ENCODE peak calls at places on chromosomes 2 and 18, in five cellular contexts. One of them, this sample, is unnamed. For H3K79me2, the result is how much of the 10 kb centered on the place peaks cover.

GRCh38 chr18:35935805-35936204 is 36.7 kb upstream of the RMP24 start:
- DNase-seq in PC-3: no peak
- DNase-seq in HCT116: no peak
- DNase-seq in MM.1S: no peak
- DNase-seq in GM23248: no peak
- DNase-seq in this sample: no peak

GRCh38 chr2:23400703-23401102 is 15.7 kb downstream of the KLHL29 start:
- DNase-seq in PC-3: no peak
- DNase-seq in GM23248: no peak
- DNase-seq in MM.1S: no peak
- DNase-seq in HCT116: no peak
- DNase-seq in this sample: no peak

GRCh38 chr2:19873014-19873413 is 28.8 kb downstream of the TTC32 start:
- DNase-seq in HCT116: no peak
- DNase-seq in GM23248: no peak
- DNase-seq in MM.1S: no peak
- DNase-seq in PC-3: no peak
- DNase-seq in this sample: no peak

GRCh38 chr2:102669401-102669800 is 50.0 kb downstream of the SLC9A2 start:
- DNase-seq in GM23248: no peak
- DNase-seq in HCT116: no peak
- DNase-seq in PC-3: peak
- DNase-seq in MM.1S: no peak
- DNase-seq in this sample: no peak

GRCh38 chr2:209600257-209601180 is 171.1 kb upstream of the UNC80 start:
- DNase-seq in HCT116: no peak
- DNase-seq in MM.1S: no peak
- DNase-seq in GM23248: no peak
- DNase-seq in PC-3: no peak
- DNase-seq in this sample: peak

GRCh38 chr2:215272918-215273317 is 38.9 kb upstream of the ATIC start:
- DNase-seq in MM.1S: no peak
- DNase-seq in GM23248: no peak
- DNase-seq in HCT116: no peak
- DNase-seq in PC-3: no peak
- DNase-seq in this sample: no peak

GRCh38 chr2:96264086-96264485 is 1.7 kb downstream of the TMEM127 start:
- DNase-seq in GM23248: no peak
- DNase-seq in MM.1S: no peak
- DNase-seq in HCT116: no peak
- DNase-seq in PC-3: no peak
- DNase-seq in this sample: no peak

GRCh38 chr2:158006961-158007664 is 94.6 kb upstream of the UPP2 start:
- DNase-seq in GM23248: no peak
- DNase-seq in MM.1S: no peak
- DNase-seq in PC-3: no peak
- DNase-seq in HCT116: no peak
- DNase-seq in this sample: peak

GRCh38 chr2:241051578-241052487 is 50.3 kb downstream of the MTERF4 start:
- DNase-seq in PC-3: no peak
- DNase-seq in GM23248: no peak
- DNase-seq in HCT116: no peak
- DNase-seq in MM.1S: no peak
- DNase-seq in this sample: no peak

GRCh38 chr2:215530191-215530968 is 94.5 kb upstream of the FN1 start:
- DNase-seq in HCT116: no peak
- DNase-seq in PC-3: peak
- DNase-seq in GM23248: peak
- DNase-seq in MM.1S: no peak
- DNase-seq in this sample: no peak

GRCh38 chr18:35311506-35311905 is 21.5 kb upstream of the ZSCAN30 start:
- DNase-seq in GM23248: peak
- DNase-seq in HCT116: no peak
- DNase-seq in PC-3: no peak
- DNase-seq in MM.1S: no peak
- DNase-seq in this sample: no peak

GRCh38 chr2:120773186-120773800 is 37.6 kb downstream of the GLI2 start:
- DNase-seq in PC-3: no peak
- DNase-seq in GM23248: no peak
- DNase-seq in MM.1S: no peak
- DNase-seq in HCT116: no peak
- DNase-seq in this sample: no peak

GRCh38 chr18:24414349-24415003 is 12.0 kb upstream of the IMPACT start:
- DNase-seq in HCT116: no peak
- DNase-seq in GM23248: no peak
- DNase-seq in PC-3: no peak
- DNase-seq in MM.1S: peak
- DNase-seq in this sample: no peak

GRCh38 chr2:199590323-199590915 is 132.7 kb upstream of the SATB2 start:
- DNase-seq in GM23248: no peak
- DNase-seq in MM.1S: no peak
- DNase-seq in HCT116: no peak
- DNase-seq in PC-3: no peak
- DNase-seq in this sample: no peak

GRCh38 chr18:75408554-75409506 is 18.7 kb downstream of the SMIM21 start:
- DNase-seq in MM.1S: no peak
- DNase-seq in HCT116: peak
- DNase-seq in PC-3: peak
- DNase-seq in GM23248: peak
- DNase-seq in this sample: no peak

GRCh38 chr2:44195714-44196113 is 27.0 kb downstream of the PPM1B start:
- DNase-seq in GM23248: no peak
- DNase-seq in HCT116: no peak
- DNase-seq in PC-3: no peak
- DNase-seq in MM.1S: no peak
- DNase-seq in this sample: no peak

GRCh38 chr2:8551622-8552074 is 130.2 kb upstream of the ID2 start:
- DNase-seq in HCT116: no peak
- DNase-seq in PC-3: no peak
- DNase-seq in MM.1S: no peak
- DNase-seq in GM23248: no peak
- DNase-seq in this sample: no peak

GRCh38 chr2:188495990-188496431 is 204.3 kb downstream of the GULP1 start:
- DNase-seq in GM23248: peak
- DNase-seq in MM.1S: no peak
- DNase-seq in HCT116: peak
- DNase-seq in PC-3: no peak
- DNase-seq in this sample: no peak

GRCh38 chr2:147424766-147425165 is 420.1 kb upstream of the ACVR2A start:
- DNase-seq in HCT116: no peak
- DNase-seq in PC-3: peak
- DNase-seq in MM.1S: no peak
- DNase-seq in GM23248: peak
- DNase-seq in this sample: no peak

GRCh38 chr2:41934323-41935003 is 113.4 kb upstream of the PKDCC start:
- DNase-seq in PC-3: no peak
- DNase-seq in MM.1S: no peak
- DNase-seq in GM23248: peak
- DNase-seq in HCT116: no peak
- DNase-seq in this sample: no peak

GRCh38 chr18:3119401-3120323 is 100.1 kb downstream of the MYOM1 start:
- DNase-seq in MM.1S: no peak
- DNase-seq in HCT116: no peak
- DNase-seq in GM23248: no peak
- DNase-seq in PC-3: peak
- DNase-seq in this sample: peak

GRCh38 chr2:9178110-9178904 is 28.3 kb upstream of the ASAP2 start:
- DNase-seq in HCT116: no peak
- DNase-seq in PC-3: peak
- DNase-seq in GM23248: peak
- DNase-seq in MM.1S: peak
- DNase-seq in this sample: no peak

GRCh38 chr2:150371066-150371812 is 116.2 kb downstream of the RND3 start:
- DNase-seq in PC-3: no peak
- DNase-seq in HCT116: no peak
- DNase-seq in MM.1S: no peak
- DNase-seq in GM23248: no peak
- DNase-seq in this sample: no peak

GRCh38 chr2:162839419-162839818 is 852 bp upstream of the KCNH7 start:
- DNase-seq in PC-3: no peak
- DNase-seq in MM.1S: no peak
- DNase-seq in GM23248: no peak
- DNase-seq in HCT116: no peak
- DNase-seq in this sample: peak
- TF ChIP-seq EZH2 in PC-3: no peak
- TF ChIP-seq EZH2 in MM.1S: no peak
- TF ChIP-seq EZH2 in GM23248: no peak
- TF ChIP-seq EZH2 in HCT116: no peak
- TF ChIP-seq EZH2 in this sample: no peak

GRCh38 chr2:202038471-202039277 is 5.0 kb downstream of the FZD7 start:
- DNase-seq in GM23248: peak
- DNase-seq in PC-3: peak
- DNase-seq in MM.1S: no peak
- DNase-seq in HCT116: peak
- DNase-seq in this sample: peak

GRCh38 chr2:202042444-202042843 is 8.8 kb downstream of the FZD7 start:
- DNase-seq in HCT116: no peak
- DNase-seq in MM.1S: no peak
- DNase-seq in GM23248: peak
- DNase-seq in PC-3: peak
- DNase-seq in this sample: no peak

GRCh38 chr2:202036601-202037037 is 3.0 kb downstream of the FZD7 start:
- DNase-seq in GM23248: peak
- DNase-seq in MM.1S: no peak
- DNase-seq in PC-3: no peak
- DNase-seq in HCT116: no peak
- DNase-seq in this sample: peak

GRCh38 chr2:202037086-202037485 is 3.4 kb downstream of the FZD7 start:
- DNase-seq in HCT116: no peak
- DNase-seq in GM23248: peak
- DNase-seq in MM.1S: no peak
- DNase-seq in PC-3: no peak
- DNase-seq in this sample: peak

DNA sequence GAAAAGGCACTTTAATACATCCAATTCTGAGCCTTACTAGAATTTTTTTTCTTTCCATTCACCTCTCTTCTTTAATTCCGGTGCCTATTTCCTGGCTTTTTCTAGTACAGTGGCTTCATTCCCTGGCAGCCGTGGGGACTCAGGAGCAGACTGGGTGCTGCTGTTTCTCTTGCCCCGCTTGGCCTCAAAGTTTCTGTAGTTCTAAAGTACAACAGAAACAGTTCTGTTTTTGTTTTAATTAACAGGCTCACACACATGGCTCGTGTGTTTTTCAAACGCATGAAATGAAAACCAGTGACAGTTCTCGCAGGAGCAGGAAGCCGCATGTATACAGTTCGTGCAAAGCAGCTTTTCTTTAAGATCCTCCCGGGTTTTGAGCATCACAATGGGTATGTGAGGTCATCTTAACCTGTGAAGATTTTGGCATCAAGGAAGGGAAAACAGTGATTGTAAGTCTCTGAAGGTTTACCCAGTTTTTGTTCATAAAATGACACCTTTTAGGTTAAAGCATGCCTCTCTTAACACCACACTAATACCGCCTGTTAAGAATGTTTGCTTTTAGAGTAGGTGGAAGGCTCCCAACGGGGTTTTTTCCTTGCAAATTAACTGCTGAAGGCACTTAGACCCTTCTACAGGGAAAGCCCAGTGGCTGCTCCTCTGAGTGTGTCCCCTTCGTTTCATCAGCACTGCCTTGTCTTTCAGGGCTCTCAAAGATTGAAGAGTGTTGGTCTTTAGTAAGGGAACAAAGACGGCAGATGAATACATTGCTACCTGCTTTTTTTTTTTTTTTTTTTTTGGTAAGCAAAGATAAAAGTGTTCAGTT is 5.8 kb downstream of the FZD7 start:
- DNase-seq in MM.1S: no peak
- DNase-seq in HCT116: no peak
- DNase-seq in GM23248: peak
- DNase-seq in PC-3: no peak
- DNase-seq in this sample: peak
- TF ChIP-seq EZH2phosphoT487 in MM.1S: no peak
- TF ChIP-seq EZH2phosphoT487 in HCT116: no peak
- TF ChIP-seq EZH2phosphoT487 in GM23248: no peak
- TF ChIP-seq EZH2phosphoT487 in PC-3: no peak
- TF ChIP-seq EZH2phosphoT487 in this sample: no peak

GRCh38 chr2:233419626-233420431 is 65.5 kb downstream of the DGKD start:
- DNase-seq in PC-3: no peak
- DNase-seq in MM.1S: peak
- DNase-seq in GM23248: no peak
- DNase-seq in HCT116: no peak
- DNase-seq in this sample: peak

GRCh38 chr2:233418052-233418760 is 63.9 kb downstream of the DGKD start:
- DNase-seq in MM.1S: peak
- DNase-seq in GM23248: no peak
- DNase-seq in HCT116: no peak
- DNase-seq in PC-3: peak
- DNase-seq in this sample: no peak

GRCh38 chr2:233417282-233417681 is 63.0 kb downstream of the DGKD start:
- DNase-seq in HCT116: no peak
- DNase-seq in MM.1S: no peak
- DNase-seq in PC-3: no peak
- DNase-seq in GM23248: no peak
- DNase-seq in this sample: no peak

GRCh38 chr2:233421091-233421816 is 67.0 kb downstream of the DGKD start:
- DNase-seq in MM.1S: no peak
- DNase-seq in HCT116: no peak
- DNase-seq in PC-3: no peak
- DNase-seq in GM23248: no peak
- DNase-seq in this sample: no peak

DNA sequence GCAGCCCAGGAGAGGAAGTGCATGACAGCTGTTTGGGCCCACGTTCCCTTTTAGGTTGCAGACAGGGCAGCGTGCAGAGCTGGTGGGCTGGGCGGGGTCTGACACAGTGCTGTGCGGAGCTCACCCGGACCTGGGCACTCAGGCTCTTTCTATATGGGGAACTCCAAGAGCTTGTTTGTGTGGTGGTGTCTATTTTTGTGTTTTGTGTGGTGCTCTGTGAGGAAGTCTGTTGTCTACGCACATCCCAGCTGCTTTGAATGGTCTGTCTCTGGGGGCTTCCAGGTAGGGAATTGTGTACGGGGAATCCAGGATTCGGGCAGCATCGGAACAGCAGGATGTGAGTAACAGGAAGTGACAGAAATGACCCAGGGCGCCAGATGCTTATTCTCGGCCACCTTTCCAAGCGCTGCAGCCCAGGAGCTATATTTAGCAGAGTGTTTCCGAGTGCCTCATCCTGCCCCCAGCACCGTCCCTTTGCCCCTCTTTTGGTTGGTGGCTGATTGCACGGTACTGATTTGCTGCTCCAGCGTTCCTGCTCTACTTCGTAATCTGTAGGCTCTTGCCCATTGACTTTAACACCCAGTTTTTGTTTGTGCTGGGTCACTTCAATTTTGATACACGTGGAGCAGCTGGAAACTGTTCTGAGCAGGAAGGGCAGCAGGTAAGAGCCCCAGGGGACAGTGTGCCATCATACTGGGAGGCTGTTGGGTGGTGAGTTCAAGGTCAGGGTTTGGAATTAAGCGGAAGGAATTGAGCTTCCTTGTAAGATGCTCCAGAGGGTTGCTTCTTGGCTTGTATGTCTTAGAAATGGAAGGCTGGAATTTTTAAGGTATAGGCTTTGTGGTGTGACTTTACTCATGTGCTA is 64.7 kb downstream of the DGKD start:
- DNase-seq in PC-3: peak
- DNase-seq in MM.1S: peak
- DNase-seq in HCT116: peak
- DNase-seq in GM23248: no peak
- DNase-seq in this sample: no peak
- H3K79me2 ChIP-seq in PC-3: half or more
- H3K79me2 ChIP-seq in MM.1S: half or more
- H3K79me2 ChIP-seq in HCT116: half or more
- H3K79me2 ChIP-seq in GM23248: under half
- H3K79me2 ChIP-seq in this sample: under half

GRCh38 chr2:219059375-219059724 is 1.4 kb downstream of the IHH start:
- DNase-seq in HCT116: no peak
- DNase-seq in MM.1S: no peak
- DNase-seq in GM23248: peak
- DNase-seq in PC-3: no peak
- DNase-seq in this sample: peak
- TF ChIP-seq EZH2 in HCT116: no peak
- TF ChIP-seq EZH2 in MM.1S: no peak
- TF ChIP-seq EZH2 in GM23248: peak
- TF ChIP-seq EZH2 in PC-3: no peak
- TF ChIP-seq EZH2 in this sample: no peak